ENCODE peak calls at places on chromosome 5, in six cellular contexts. G is body of pancreas, E is esophagus squamous epithelium, Q is HCT116, N is lower lobe of right lung, C is psoas muscle. P is an unnamed sample. For H3K36me3 and H3K4me1, the result is how much of the 10 kb centered on the place peaks cover.

GRCh38 chr5:107474724-107475489 is 195.8 kb downstream of the EFNA5 start:
- DNase-seq in C (no peak), N (no peak), Q (no peak), E (no peak), G (no peak), P (no peak)

GRCh38 chr5:68849906-68850305 is 243.9 kb upstream of the SLC30A5 start:
- DNase-seq in E (no peak), C (no peak), G (no peak), N (no peak), Q (no peak), P (no peak)

GRCh38 chr5:139670369-139671095 is 22.4 kb downstream of the CXXC5 start:
- DNase-seq in G (no peak), C (no peak), E (no peak), Q (no peak), N (no peak), P (no peak)

GRCh38 chr5:15510092-15510491 is 10.1 kb downstream of the FBXL7 start:
- DNase-seq in G (no peak), C (no peak), Q (no peak), N (no peak), E (no peak), P (no peak)

GRCh38 chr5:169938439-169938838 is 41.9 kb downstream of the INSYN2B start:
- DNase-seq in C (no peak), E (no peak), N (no peak), Q (no peak), G (no peak), P (no peak)

GRCh38 chr5:15993334-15993733 is 186.3 kb downstream of the MARCHF11 start:
- DNase-seq in G (no peak), N (no peak), E (no peak), C (no peak), Q (no peak), P (no peak)

GRCh38 chr5:137142371-137143243 is 356.5 kb downstream of the SPOCK1 start:
- DNase-seq in G (peak), C (peak), E (no peak), Q (no peak), N (no peak), P (no peak)

GRCh38 chr5:18772475-18772874 is 1138.2 kb downstream of the TAF11L14 start:
- DNase-seq in G (no peak), C (no peak), Q (no peak), N (no peak), E (no peak), P (no peak)

GRCh38 chr5:159855476-159856157 is 60.7 kb upstream of the ADRA1B start:
- DNase-seq in E (no peak), N (no peak), Q (no peak), G (no peak), C (peak), P (no peak)

GRCh38 chr5:39415186-39415585 is 9.6 kb downstream of the DAB2 start:
- DNase-seq in Q (no peak), E (no peak), C (no peak), G (no peak), N (no peak), P (no peak)

GRCh38 chr5:14144586-14145355 is 1.6 kb downstream of the TRIO start:
- DNase-seq in E (no peak), G (peak), C (peak), N (peak), Q (peak), P (peak)

GRCh38 chr5:178433273-178433775 is 156.9 kb downstream of the COL23A1 start:
- DNase-seq in C (no peak), Q (no peak), N (no peak), G (no peak), E (no peak), P (peak)

GRCh38 chr5:155726267-155726666 is 600.7 kb upstream of the SGCD start:
- DNase-seq in E (no peak), N (no peak), G (no peak), C (no peak), Q (no peak), P (no peak)

GRCh38 chr5:127988149-127988755 is 95.3 kb upstream of the SLC12A2 start:
- DNase-seq in N (no peak), Q (peak), E (no peak), G (no peak), C (no peak), P (no peak)

GRCh38 chr5:157130933-157131332 is 11.7 kb downstream of the MED7 start:
- DNase-seq in C (no peak), Q (no peak), E (no peak), N (no peak), G (no peak), P (no peak)

GRCh38 chr5:158135682-158136176 is 276.8 kb upstream of the CLINT1 start:
- DNase-seq in G (no peak), Q (no peak), E (no peak), C (peak), N (no peak), P (no peak)

GRCh38 chr5:123518111-123518510 is 6.1 kb downstream of the CSNK1G3 start:
- DNase-seq in Q (no peak), G (no peak), N (no peak), E (no peak), C (no peak), P (no peak)

GRCh38 chr5:150114773-150115408 is 28.5 kb upstream of the CSF1R start:
- DNase-seq in E (no peak), C (no peak), N (no peak), G (no peak), Q (no peak), P (peak)
- H3K36me3 ChIP-seq in E (under half), C (under half), N (under half), G (under half), Q (under half), P (under half)

GRCh38 chr5:154355141-154355611 is 90.6 kb upstream of the SAP30L start:
- DNase-seq in E (no peak), N (no peak), G (no peak), Q (no peak), C (peak), P (no peak)
- H3K4me1 ChIP-seq in E (under half), N (under half), G (under half), Q (under half), C (under half), P (under half)

DNA sequence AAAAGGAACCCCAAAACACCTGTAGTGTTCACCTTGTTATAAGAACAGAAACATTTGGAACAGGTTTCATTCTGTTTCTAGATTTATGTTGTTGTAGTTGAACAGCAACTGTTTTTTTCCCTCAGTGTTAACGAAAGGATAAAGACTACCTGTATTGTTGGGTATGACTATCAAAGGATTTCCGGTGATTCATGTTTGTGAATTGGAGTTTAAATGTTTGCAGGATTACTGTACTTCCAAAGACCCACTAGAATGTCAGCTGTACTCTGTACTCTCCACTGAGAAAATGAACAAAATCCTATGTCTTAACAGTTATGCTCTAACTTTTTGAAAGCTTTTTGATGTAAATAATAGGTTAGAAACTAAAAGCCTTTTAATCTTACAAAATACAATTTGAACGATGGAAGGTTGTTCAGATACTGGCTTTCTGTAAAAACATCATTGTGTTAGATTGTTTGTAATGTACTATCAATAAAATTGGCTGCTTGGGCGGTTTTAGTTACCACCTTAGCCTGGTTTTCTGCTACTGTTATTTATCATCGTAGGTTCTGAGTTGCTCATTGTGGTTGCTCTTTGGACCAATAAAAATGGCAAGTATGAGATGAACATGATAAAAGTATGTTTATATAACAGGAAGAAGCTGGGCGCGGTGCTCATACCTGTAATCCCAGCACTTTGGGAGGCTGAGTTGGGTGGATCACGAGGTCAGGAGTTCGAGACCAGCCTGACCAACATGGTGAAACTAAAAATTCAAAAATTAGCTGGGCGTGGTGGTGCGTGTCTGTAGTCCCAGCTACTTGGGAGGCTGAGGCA is 44.1 kb downstream of the DCP2 start:
- DNase-seq in Q (peak), E (no peak), G (no peak), N (no peak), C (no peak), P (no peak)
- H3K36me3 ChIP-seq in Q (under half), E (half or more), G (under half), N (under half), C (under half), P (under half)

GRCh38 chr5:54524082-54524481 is 6.5 kb downstream of the SNX18 start:
- DNase-seq in N (no peak), G (no peak), Q (no peak), C (no peak), E (no peak), P (no peak)

GRCh38 chr5:54525692-54526091 is 8.1 kb downstream of the SNX18 start:
- DNase-seq in E (no peak), N (no peak), G (no peak), Q (no peak), C (no peak), P (no peak)

GRCh38 chr5:54523534-54523933 is 6.0 kb downstream of the SNX18 start:
- DNase-seq in C (no peak), Q (no peak), E (no peak), N (no peak), G (no peak), P (no peak)

GRCh38 chr5:54525226-54525625 is 7.7 kb downstream of the SNX18 start:
- DNase-seq in G (no peak), Q (no peak), E (no peak), C (no peak), N (no peak), P (no peak)

GRCh38 chr5:54524704-54525103 is 7.1 kb downstream of the SNX18 start:
- DNase-seq in G (peak), Q (no peak), E (no peak), C (no peak), N (peak), P (no peak)
- H3K4me1 ChIP-seq in G (half or more), Q (under half), E (half or more), C (half or more), N (half or more), P (under half)

GRCh38 chr5:32127759-32128158 is 46.4 kb downstream of the GOLPH3 start:
- DNase-seq in C (no peak), E (no peak), G (no peak), Q (no peak), N (no peak), P (no peak)

GRCh38 chr5:32129074-32129598 is 45.0 kb downstream of the GOLPH3 start:
- DNase-seq in N (no peak), G (no peak), E (no peak), C (no peak), Q (no peak), P (no peak)

GRCh38 chr5:32123058-32123805 is 50.9 kb downstream of the GOLPH3 start:
- DNase-seq in N (no peak), C (no peak), Q (no peak), G (no peak), E (no peak), P (no peak)

GRCh38 chr5:32126691-32127090 is 47.4 kb downstream of the GOLPH3 start:
- DNase-seq in N (no peak), Q (no peak), C (no peak), G (no peak), E (no peak), P (no peak)

DNA sequence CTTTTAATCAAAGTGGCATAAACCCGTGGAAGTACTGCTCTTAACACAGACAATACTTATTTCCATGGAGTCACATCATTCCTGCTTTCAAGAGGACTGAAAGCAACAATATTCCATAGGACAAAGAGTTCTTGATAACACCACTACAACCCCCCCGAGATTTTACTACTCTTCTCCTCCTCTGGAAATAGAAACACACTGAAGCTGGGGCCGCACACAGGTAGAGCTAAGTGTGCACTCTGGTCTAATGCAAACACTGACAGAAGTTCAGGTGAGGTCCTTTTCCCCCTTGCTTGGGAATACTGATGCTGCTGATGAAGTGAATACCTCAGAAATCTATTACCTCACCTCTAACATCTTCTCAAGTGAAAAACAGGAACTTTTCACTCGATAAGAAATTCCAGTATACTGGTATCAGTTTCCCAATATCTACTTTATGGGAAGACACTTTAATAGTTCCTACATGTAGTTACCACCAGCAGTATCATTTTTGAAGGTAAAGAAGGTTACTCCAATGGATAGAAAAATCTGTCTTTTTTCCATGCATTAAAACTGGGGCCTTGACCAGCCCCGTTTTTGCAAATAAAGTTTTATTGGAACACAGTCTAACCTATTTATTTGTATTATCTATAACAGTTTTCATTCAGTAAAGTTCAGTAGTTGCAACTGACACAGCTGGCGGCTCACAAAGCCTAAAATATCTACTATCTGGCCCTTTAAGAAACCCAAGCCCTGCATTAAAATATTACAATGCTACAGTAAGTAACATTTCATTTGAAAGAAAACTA is 50.0 kb downstream of the GOLPH3 start:
- DNase-seq in C (no peak), N (no peak), E (no peak), G (no peak), Q (no peak), P (no peak)
- H3K36me3 ChIP-seq in C (under half), N (half or more), E (half or more), G (under half), Q (under half), P (under half)

GRCh38 chr5:119327018-119327417 is 28.8 kb upstream of the TNFAIP8 start:
- DNase-seq in E (no peak), Q (no peak), G (no peak), C (no peak), N (no peak), P (no peak)
- H3K4me1 ChIP-seq in E (half or more), Q (under half), G (under half), C (under half), N (under half), P (under half)

P was measured in breast epithelium.